ENCODE peak calls at places on chromosomes 7 and 10, in seven cellular contexts. One of them, this sample, is unnamed. For H3K4me1, the result is how much of the 10 kb centered on the place peaks cover.

GRCh38 chr10:130127612-130128607 is 8.3 kb upstream of the GLRX3 start:
- DNase-seq in lower lobe of right lung: no peak
- DNase-seq in IMR-90: peak
- DNase-seq in heart left ventricle: no peak
- DNase-seq in left lung: no peak
- DNase-seq in aorta: peak
- DNase-seq in fibroblast of lung: peak
- DNase-seq in this sample: peak

GRCh38 chr10:15045380-15045779 is 1.6 kb downstream of the OLAH start:
- DNase-seq in lower lobe of right lung: no peak
- DNase-seq in IMR-90: no peak
- DNase-seq in heart left ventricle: no peak
- DNase-seq in left lung: no peak
- DNase-seq in aorta: no peak
- DNase-seq in fibroblast of lung: no peak
- DNase-seq in this sample: no peak

GRCh38 chr10:122454603-122455080 is at the start of gene ARMS2:
- DNase-seq in lower lobe of right lung: no peak
- DNase-seq in IMR-90: no peak
- DNase-seq in heart left ventricle: no peak
- DNase-seq in left lung: no peak
- DNase-seq in aorta: no peak
- DNase-seq in fibroblast of lung: no peak
- DNase-seq in this sample: no peak

GRCh38 chr10:89134963-89135362 is 72.2 kb downstream of the CH25H start:
- DNase-seq in lower lobe of right lung: no peak
- DNase-seq in IMR-90: no peak
- DNase-seq in heart left ventricle: no peak
- DNase-seq in left lung: no peak
- DNase-seq in aorta: no peak
- DNase-seq in fibroblast of lung: no peak
- DNase-seq in this sample: no peak

GRCh38 chr10:87753995-87754866 is 63.8 kb downstream of the ATAD1 start:
- DNase-seq in lower lobe of right lung: no peak
- DNase-seq in IMR-90: no peak
- DNase-seq in heart left ventricle: no peak
- DNase-seq in left lung: no peak
- DNase-seq in aorta: no peak
- DNase-seq in fibroblast of lung: no peak
- DNase-seq in this sample: no peak

GRCh38 chr10:131806646-131807317 is 94.0 kb upstream of the PPP2R2D start:
- DNase-seq in lower lobe of right lung: no peak
- DNase-seq in IMR-90: no peak
- DNase-seq in heart left ventricle: peak
- DNase-seq in left lung: no peak
- DNase-seq in aorta: peak
- DNase-seq in fibroblast of lung: no peak
- DNase-seq in this sample: no peak

GRCh38 chr7:90298145-90299038 is 22.7 kb downstream of the FAM237B start:
- DNase-seq in lower lobe of right lung: no peak
- DNase-seq in IMR-90: peak
- DNase-seq in heart left ventricle: no peak
- DNase-seq in left lung: no peak
- DNase-seq in aorta: no peak
- DNase-seq in fibroblast of lung: peak
- DNase-seq in this sample: no peak

GRCh38 chr10:13788320-13788600 is 201.5 kb downstream of the PRPF18 start:
- DNase-seq in lower lobe of right lung: no peak
- DNase-seq in IMR-90: no peak
- DNase-seq in heart left ventricle: no peak
- DNase-seq in left lung: no peak
- DNase-seq in aorta: no peak
- DNase-seq in fibroblast of lung: peak
- DNase-seq in this sample: no peak

GRCh38 chr10:28291881-28292297 is 11.0 kb downstream of the MPP7 start:
- DNase-seq in lower lobe of right lung: no peak
- DNase-seq in IMR-90: peak
- DNase-seq in heart left ventricle: no peak
- DNase-seq in left lung: no peak
- DNase-seq in aorta: no peak
- DNase-seq in fibroblast of lung: peak
- DNase-seq in this sample: no peak

GRCh38 chr7:25672476-25672875 is 444.2 kb upstream of the NPVF start:
- DNase-seq in lower lobe of right lung: no peak
- DNase-seq in IMR-90: no peak
- DNase-seq in heart left ventricle: no peak
- DNase-seq in left lung: no peak
- DNase-seq in aorta: no peak
- DNase-seq in fibroblast of lung: no peak
- DNase-seq in this sample: no peak

GRCh38 chr7:44348300-44348699 is 22.9 kb upstream of the CAMK2B start:
- DNase-seq in lower lobe of right lung: no peak
- DNase-seq in IMR-90: peak
- DNase-seq in heart left ventricle: no peak
- DNase-seq in left lung: no peak
- DNase-seq in aorta: no peak
- DNase-seq in fibroblast of lung: no peak
- DNase-seq in this sample: no peak

GRCh38 chr10:2772791-2773644 is 294.3 kb upstream of the PFKP start:
- DNase-seq in lower lobe of right lung: no peak
- DNase-seq in IMR-90: no peak
- DNase-seq in heart left ventricle: peak
- DNase-seq in left lung: no peak
- DNase-seq in aorta: no peak
- DNase-seq in fibroblast of lung: no peak
- DNase-seq in this sample: no peak

GRCh38 chr7:148382585-148382984 is 208.0 kb upstream of the C7orf33 start:
- DNase-seq in lower lobe of right lung: peak
- DNase-seq in IMR-90: no peak
- DNase-seq in heart left ventricle: no peak
- DNase-seq in left lung: no peak
- DNase-seq in aorta: no peak
- DNase-seq in fibroblast of lung: no peak
- DNase-seq in this sample: no peak

GRCh38 chr10:112950714-112951348 is 784 bp downstream of the TCF7L2 start:
- DNase-seq in lower lobe of right lung: peak
- DNase-seq in IMR-90: peak
- DNase-seq in heart left ventricle: no peak
- DNase-seq in left lung: peak
- DNase-seq in aorta: peak
- DNase-seq in fibroblast of lung: peak
- DNase-seq in this sample: no peak

GRCh38 chr10:123480845-123481244 is 185.3 kb upstream of the GPR26 start:
- DNase-seq in lower lobe of right lung: no peak
- DNase-seq in IMR-90: no peak
- DNase-seq in heart left ventricle: no peak
- DNase-seq in left lung: no peak
- DNase-seq in aorta: no peak
- DNase-seq in fibroblast of lung: no peak
- DNase-seq in this sample: no peak

GRCh38 chr7:154675560-154675959 is 327.4 kb downstream of the PAXIP1 start:
- DNase-seq in lower lobe of right lung: no peak
- DNase-seq in IMR-90: no peak
- DNase-seq in heart left ventricle: no peak
- DNase-seq in left lung: no peak
- DNase-seq in aorta: no peak
- DNase-seq in fibroblast of lung: no peak
- DNase-seq in this sample: no peak

GRCh38 chr10:63586048-63586447 is 64.8 kb downstream of the REEP3 start:
- DNase-seq in lower lobe of right lung: no peak
- DNase-seq in IMR-90: no peak
- DNase-seq in heart left ventricle: no peak
- DNase-seq in left lung: no peak
- DNase-seq in aorta: no peak
- DNase-seq in fibroblast of lung: no peak
- DNase-seq in this sample: no peak

GRCh38 chr7:148620749-148621372 is 30.3 kb downstream of the C7orf33 start:
- DNase-seq in lower lobe of right lung: no peak
- DNase-seq in IMR-90: no peak
- DNase-seq in heart left ventricle: no peak
- DNase-seq in left lung: no peak
- DNase-seq in aorta: no peak
- DNase-seq in fibroblast of lung: peak
- DNase-seq in this sample: no peak

GRCh38 chr10:119208553-119208940 is 1.2 kb downstream of the GRK5 start:
- DNase-seq in lower lobe of right lung: no peak
- DNase-seq in IMR-90: no peak
- DNase-seq in heart left ventricle: no peak
- DNase-seq in left lung: no peak
- DNase-seq in aorta: no peak
- DNase-seq in fibroblast of lung: peak
- DNase-seq in this sample: no peak

GRCh38 chr10:73937333-73938020 is 26.5 kb downstream of the PLAU start:
- DNase-seq in lower lobe of right lung: no peak
- DNase-seq in IMR-90: no peak
- DNase-seq in heart left ventricle: no peak
- DNase-seq in left lung: no peak
- DNase-seq in aorta: no peak
- DNase-seq in fibroblast of lung: no peak
- DNase-seq in this sample: no peak

GRCh38 chr10:120981601-120982381 is 130.6 kb downstream of the WDR11 start:
- DNase-seq in lower lobe of right lung: no peak
- DNase-seq in IMR-90: no peak
- DNase-seq in heart left ventricle: no peak
- DNase-seq in left lung: peak
- DNase-seq in aorta: no peak
- DNase-seq in fibroblast of lung: no peak
- DNase-seq in this sample: no peak

DNA sequence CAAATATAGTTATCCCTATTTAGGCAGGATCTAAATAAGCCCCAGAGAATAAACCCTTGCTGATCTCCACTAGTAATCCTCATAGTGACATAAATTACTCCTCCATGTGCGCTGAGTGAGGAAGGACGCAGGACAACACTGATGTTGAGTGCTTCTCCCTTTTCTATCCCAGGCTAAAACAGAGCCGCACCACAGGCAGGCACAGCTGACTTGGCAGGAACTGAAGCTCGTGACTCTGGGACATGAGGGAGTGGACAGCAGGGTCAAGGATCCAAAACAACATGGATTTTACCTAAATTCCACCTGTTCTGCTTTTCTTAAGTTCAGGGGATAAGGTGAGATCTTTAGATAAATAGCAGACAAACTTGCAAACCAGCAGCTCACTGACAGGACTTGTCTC is 46.0 kb downstream of the VOPP1 start:
- DNase-seq in lower lobe of right lung: no peak
- DNase-seq in IMR-90: no peak
- DNase-seq in heart left ventricle: no peak
- DNase-seq in left lung: no peak
- DNase-seq in aorta: no peak
- DNase-seq in fibroblast of lung: no peak
- DNase-seq in this sample: no peak
- H3K4me1 ChIP-seq in lower lobe of right lung: under half
- H3K4me1 ChIP-seq in IMR-90: under half
- H3K4me1 ChIP-seq in heart left ventricle: under half
- H3K4me1 ChIP-seq in left lung: under half
- H3K4me1 ChIP-seq in aorta: under half
- H3K4me1 ChIP-seq in fibroblast of lung: under half
- H3K4me1 ChIP-seq in this sample: under half

GRCh38 chr7:52973126-52973525 is 62.3 kb upstream of the POM121L12 start:
- DNase-seq in lower lobe of right lung: no peak
- DNase-seq in IMR-90: no peak
- DNase-seq in heart left ventricle: no peak
- DNase-seq in left lung: no peak
- DNase-seq in aorta: no peak
- DNase-seq in fibroblast of lung: no peak
- DNase-seq in this sample: no peak
- H3K4me3 ChIP-seq in lower lobe of right lung: no peak
- H3K4me3 ChIP-seq in IMR-90: no peak
- H3K4me3 ChIP-seq in heart left ventricle: no peak
- H3K4me3 ChIP-seq in left lung: no peak
- H3K4me3 ChIP-seq in aorta: no peak
- H3K4me3 ChIP-seq in fibroblast of lung: no peak
- H3K4me3 ChIP-seq in this sample: no peak

GRCh38 chr7:770786-771185 is 43.7 kb upstream of the PRKAR1B start:
- DNase-seq in lower lobe of right lung: no peak
- DNase-seq in IMR-90: no peak
- DNase-seq in heart left ventricle: no peak
- DNase-seq in left lung: no peak
- DNase-seq in aorta: no peak
- DNase-seq in fibroblast of lung: no peak
- DNase-seq in this sample: no peak

GRCh38 chr7:770336-770735 is 43.3 kb upstream of the PRKAR1B start:
- DNase-seq in lower lobe of right lung: no peak
- DNase-seq in IMR-90: no peak
- DNase-seq in heart left ventricle: no peak
- DNase-seq in left lung: no peak
- DNase-seq in aorta: no peak
- DNase-seq in fibroblast of lung: no peak
- DNase-seq in this sample: no peak

GRCh38 chr7:772005-772294 is 44.9 kb upstream of the PRKAR1B start:
- DNase-seq in lower lobe of right lung: no peak
- DNase-seq in IMR-90: no peak
- DNase-seq in heart left ventricle: no peak
- DNase-seq in left lung: no peak
- DNase-seq in aorta: no peak
- DNase-seq in fibroblast of lung: no peak
- DNase-seq in this sample: no peak

GRCh38 chr7:772392-772791 is 45.3 kb upstream of the PRKAR1B start:
- DNase-seq in lower lobe of right lung: no peak
- DNase-seq in IMR-90: no peak
- DNase-seq in heart left ventricle: no peak
- DNase-seq in left lung: no peak
- DNase-seq in aorta: no peak
- DNase-seq in fibroblast of lung: no peak
- DNase-seq in this sample: peak

DNA sequence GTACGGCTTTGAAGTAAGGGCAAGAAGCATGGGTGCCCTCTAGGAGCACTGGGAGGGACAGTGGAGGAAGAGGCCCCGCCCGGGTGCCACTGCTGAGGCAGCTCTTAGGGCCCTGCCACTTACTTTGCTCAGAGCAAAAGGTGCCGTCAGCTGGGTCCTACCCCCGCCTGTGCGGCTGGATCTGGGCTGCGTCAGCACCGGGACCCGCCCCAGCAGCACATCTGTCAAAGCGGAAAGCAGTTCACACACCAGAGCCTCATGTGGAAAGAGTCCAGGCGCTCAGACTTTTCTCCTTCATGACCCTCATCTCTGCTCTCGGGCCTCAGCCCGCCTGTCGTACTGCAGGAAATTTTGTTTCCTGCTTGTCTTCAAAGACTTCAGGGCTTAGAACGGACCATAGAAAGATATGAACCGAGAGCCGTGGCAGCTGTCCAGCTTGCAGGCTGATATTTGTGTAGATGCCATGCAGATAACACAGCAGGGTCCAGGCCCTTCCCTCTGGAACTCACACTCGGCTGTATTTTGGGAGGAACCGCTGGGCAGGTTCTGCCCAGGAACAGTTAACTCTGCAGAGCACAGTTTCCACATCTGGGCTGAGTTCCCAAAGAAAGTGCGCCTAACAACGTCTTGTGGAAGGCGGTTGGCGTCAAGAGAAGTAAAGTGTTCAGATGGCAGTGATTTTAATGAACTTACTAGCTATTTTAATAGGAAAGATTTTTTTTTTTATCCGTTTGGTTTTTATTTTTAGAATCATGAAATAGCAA is 44.3 kb upstream of the PRKAR1B start:
- DNase-seq in lower lobe of right lung: no peak
- DNase-seq in IMR-90: peak
- DNase-seq in heart left ventricle: peak
- DNase-seq in left lung: no peak
- DNase-seq in aorta: peak
- DNase-seq in fibroblast of lung: no peak
- DNase-seq in this sample: peak
- H3K4me1 ChIP-seq in lower lobe of right lung: under half
- H3K4me1 ChIP-seq in IMR-90: under half
- H3K4me1 ChIP-seq in heart left ventricle: under half
- H3K4me1 ChIP-seq in left lung: under half
- H3K4me1 ChIP-seq in aorta: under half
- H3K4me1 ChIP-seq in fibroblast of lung: under half
- H3K4me1 ChIP-seq in this sample: under half

GRCh38 chr10:43304079-43304686 is 37.3 kb upstream of the RASGEF1A start:
- DNase-seq in lower lobe of right lung: no peak
- DNase-seq in IMR-90: no peak
- DNase-seq in heart left ventricle: no peak
- DNase-seq in left lung: no peak
- DNase-seq in aorta: no peak
- DNase-seq in fibroblast of lung: no peak
- DNase-seq in this sample: no peak
- H3K4me3 ChIP-seq in lower lobe of right lung: peak
- H3K4me3 ChIP-seq in IMR-90: peak
- H3K4me3 ChIP-seq in heart left ventricle: peak
- H3K4me3 ChIP-seq in left lung: peak
- H3K4me3 ChIP-seq in aorta: no peak
- H3K4me3 ChIP-seq in fibroblast of lung: peak
- H3K4me3 ChIP-seq in this sample: no peak